ENCODE peak calls at places on chromosomes 16 and 17, in eight cellular contexts. Z, R, N, G, V, H, W and F are unnamed samples.

GRCh38 chr16:8849411-8850011 is 19.3 kb downstream of the CARHSP1 start:
- DNase-seq in Z (no peak), R (no peak), N (peak), G (no peak), V (no peak), H (no peak), W (no peak), F (no peak)

GRCh38 chr17:79800325-79801155 is 3.7 kb upstream of the CBX8 start:
- DNase-seq in Z (no peak), R (peak), N (no peak), G (no peak), V (no peak), H (no peak), W (peak), F (no peak)

GRCh38 chr16:88921603-88921995 is 55.1 kb upstream of the PABPN1L start:
- DNase-seq in Z (no peak), R (no peak), N (no peak), G (no peak), V (no peak), H (no peak), W (peak), F (no peak)

GRCh38 chr16:78065344-78065743 is 34.1 kb upstream of the WWOX start:
- DNase-seq in Z (no peak), R (no peak), N (no peak), G (no peak), V (no peak), H (no peak), W (no peak), F (no peak)

GRCh38 chr16:5918553-5919127 is 821.0 kb upstream of the EEF2KMT start:
- DNase-seq in Z (no peak), R (peak), N (no peak), G (no peak), V (no peak), H (no peak), W (peak), F (no peak)

GRCh38 chr17:5821813-5822212 is 237.5 kb upstream of the NLRP1 start:
- DNase-seq in Z (no peak), R (no peak), N (peak), G (no peak), V (no peak), H (no peak), W (no peak), F (no peak)

GRCh38 chr16:85485379-85485778 is 127.7 kb upstream of the GSE1 start:
- DNase-seq in Z (no peak), R (no peak), N (no peak), G (no peak), V (no peak), H (no peak), W (no peak), F (no peak)

GRCh38 chr16:77723108-77723514 is 797 bp downstream of the NUDT7 start:
- DNase-seq in Z (no peak), R (no peak), N (peak), G (no peak), V (no peak), H (no peak), W (no peak), F (no peak)

GRCh38 chr17:42183741-42184711 is 1.2 kb downstream of the HCRT start:
- DNase-seq in Z (peak), R (peak), N (peak), G (no peak), V (peak), H (peak), W (peak), F (peak)

GRCh38 chr17:5500247-5500803 is 14.0 kb downstream of the MIS12 start:
- DNase-seq in Z (no peak), R (no peak), N (no peak), G (no peak), V (no peak), H (no peak), W (no peak), F (no peak)

GRCh38 chr17:80137131-80137530 is 9.8 kb downstream of the EIF4A3 start:
- DNase-seq in Z (no peak), R (no peak), N (no peak), G (no peak), V (no peak), H (no peak), W (no peak), F (no peak)

GRCh38 chr17:36550491-36551417 is 6.0 kb downstream of the GGNBP2 start:
- DNase-seq in Z (no peak), R (peak), N (no peak), G (no peak), V (no peak), H (no peak), W (no peak), F (no peak)

GRCh38 chr17:36979585-36979941 is 30.8 kb downstream of the AATF start:
- DNase-seq in Z (no peak), R (no peak), N (no peak), G (no peak), V (no peak), H (no peak), W (peak), F (no peak)

GRCh38 chr17:21014498-21014897 is 28.3 kb downstream of the USP22 start:
- DNase-seq in Z (no peak), R (no peak), N (no peak), G (no peak), V (no peak), H (no peak), W (no peak), F (no peak)
- H3K27ac ChIP-seq in Z (no peak), R (no peak), N (no peak), G (no peak), V (no peak), H (no peak), W (no peak), F (no peak)

DNA sequence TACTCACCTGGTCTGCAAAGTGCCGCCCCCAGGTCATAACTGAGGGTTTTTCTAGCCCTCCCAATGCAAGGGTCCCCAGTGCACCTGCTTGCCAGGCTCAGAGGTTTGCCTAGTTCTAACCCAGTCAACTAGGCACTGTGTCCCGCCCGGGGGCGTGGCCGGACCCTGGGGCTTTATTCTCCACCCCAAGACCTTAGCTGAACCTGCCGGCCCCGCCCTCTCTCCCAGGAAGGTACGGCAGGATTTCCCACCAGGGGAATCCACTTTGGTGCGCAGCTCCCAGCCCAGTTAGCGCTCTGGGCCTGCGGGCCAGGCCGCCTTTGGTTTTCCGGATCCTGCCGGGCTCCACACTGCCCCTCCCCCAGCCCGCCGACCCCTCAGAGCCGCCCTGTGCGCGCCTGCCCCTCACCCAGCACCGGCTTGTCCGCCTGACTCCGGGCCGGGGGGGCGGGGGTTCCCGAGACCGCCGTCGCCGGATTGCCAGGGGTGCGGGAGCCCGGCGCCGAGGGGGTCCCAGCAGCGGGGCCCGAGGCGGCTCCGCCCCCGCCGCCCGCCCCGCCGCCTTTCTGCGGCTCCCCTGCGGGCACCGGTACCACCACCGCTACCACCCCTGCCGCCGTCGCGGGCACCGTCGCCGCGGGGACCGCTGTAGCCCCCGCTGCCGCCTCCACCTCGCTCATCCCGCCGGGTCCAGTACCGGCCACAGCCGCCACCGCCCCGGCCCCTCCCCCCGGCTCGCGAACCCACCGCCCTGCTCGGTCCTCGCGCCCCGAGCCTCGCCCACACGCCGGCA is 422 bp downstream of the YBX2 start:
- DNase-seq in Z (no peak), R (peak), N (peak), G (no peak), V (no peak), H (peak), W (no peak), F (no peak)
- H3K27ac ChIP-seq in Z (no peak), R (peak), N (no peak), G (no peak), V (peak), H (no peak), W (no peak), F (no peak)

DNA sequence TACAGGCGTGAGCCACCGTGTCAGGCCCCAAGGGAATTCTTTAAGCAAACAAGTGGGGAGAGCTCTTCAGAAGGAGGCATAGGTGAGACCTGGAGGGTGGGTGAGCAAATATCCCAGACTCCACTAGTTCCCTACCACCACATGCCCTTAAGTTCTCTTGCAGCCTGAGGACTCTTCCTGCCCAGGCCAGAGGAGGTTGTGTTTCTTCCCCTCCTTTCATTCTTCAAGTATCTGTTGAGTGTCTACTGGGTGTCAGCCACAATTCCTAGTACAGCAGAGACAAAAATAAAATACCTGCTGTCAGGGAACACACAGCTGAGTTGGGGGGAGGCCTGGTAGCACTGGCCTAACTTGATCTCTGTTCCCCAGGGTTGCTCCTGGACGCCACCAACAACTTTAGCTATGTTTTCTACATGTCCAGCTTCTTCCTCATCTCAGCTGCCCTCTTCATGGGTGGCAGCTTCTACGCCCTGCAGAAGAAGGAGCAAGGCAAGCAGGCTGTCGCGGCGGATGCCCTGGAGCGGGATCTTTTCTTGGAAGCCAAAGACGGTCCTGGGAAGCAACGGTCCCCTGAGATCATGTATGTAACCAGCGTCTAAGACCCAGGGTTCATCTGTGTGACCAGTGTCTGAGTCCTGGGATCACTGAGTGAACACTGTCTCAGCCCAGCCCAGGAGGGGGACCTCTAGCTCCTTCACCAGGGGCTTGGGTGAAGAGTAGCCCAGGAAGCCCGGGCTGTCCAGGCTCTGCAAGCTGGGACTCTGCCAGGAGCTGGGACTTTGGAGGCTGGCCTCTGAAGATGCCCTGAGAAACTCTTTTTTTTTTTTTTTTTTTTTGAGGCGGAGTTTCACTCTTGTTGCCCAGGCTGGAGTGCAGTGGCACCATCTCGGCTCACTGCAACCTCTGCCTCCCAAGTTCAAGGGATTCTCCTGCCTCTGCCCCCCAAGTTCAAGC is 5.9 kb upstream of the ARMC7 start:
- DNase-seq in Z (no peak), R (no peak), N (no peak), G (no peak), V (no peak), H (no peak), W (no peak), F (no peak)
- H3K27ac ChIP-seq in Z (no peak), R (no peak), N (no peak), G (no peak), V (peak), H (no peak), W (no peak), F (no peak)

GRCh38 chr16:11354733-11355574 is 9.7 kb downstream of the RMI2 start:
- DNase-seq in Z (peak), R (peak), N (no peak), G (no peak), V (no peak), H (peak), W (peak), F (no peak)
- H3K27ac ChIP-seq in Z (peak), R (no peak), N (no peak), G (no peak), V (no peak), H (peak), W (peak), F (no peak)

GRCh38 chr16:81669473-81670350 is 109.4 kb upstream of the PLCG2 start:
- DNase-seq in Z (no peak), R (no peak), N (no peak), G (no peak), V (no peak), H (no peak), W (no peak), F (no peak)
- H3K27ac ChIP-seq in Z (no peak), R (no peak), N (no peak), G (no peak), V (no peak), H (no peak), W (no peak), F (no peak)

GRCh38 chr17:7314719-7315569 is at the start of gene GPS2:
- DNase-seq in Z (peak), R (peak), N (peak), G (peak), V (peak), H (peak), W (peak), F (peak)

GRCh38 chr17:7315570-7316243 is 547 bp upstream of the GPS2 start:
- DNase-seq in Z (no peak), R (no peak), N (no peak), G (no peak), V (no peak), H (no peak), W (no peak), F (peak)

GRCh38 chr17:7313028-7313889 is 1.9 kb downstream of the GPS2 start:
- DNase-seq in Z (no peak), R (no peak), N (no peak), G (no peak), V (no peak), H (peak), W (no peak), F (no peak)

GRCh38 chr17:7312432-7313027 is 2.6 kb downstream of the GPS2 start:
- DNase-seq in Z (no peak), R (no peak), N (no peak), G (no peak), V (no peak), H (peak), W (no peak), F (no peak)

GRCh38 chr17:7313890-7314718 is 1.1 kb downstream of the GPS2 start:
- DNase-seq in Z (no peak), R (no peak), N (no peak), G (no peak), V (no peak), H (no peak), W (no peak), F (no peak)
- H3K27ac ChIP-seq in Z (peak), R (no peak), N (peak), G (peak), V (peak), H (peak), W (no peak), F (no peak)

GRCh38 chr17:76998839-76999238 is 130.6 kb downstream of the MGAT5B start:
- DNase-seq in Z (no peak), R (no peak), N (no peak), G (no peak), V (no peak), H (no peak), W (no peak), F (no peak)

GRCh38 chr17:77001487-77001886 is 133.3 kb downstream of the MGAT5B start:
- DNase-seq in Z (no peak), R (no peak), N (no peak), G (no peak), V (no peak), H (no peak), W (no peak), F (no peak)

GRCh38 chr17:77002103-77003045 is 134.2 kb downstream of the MGAT5B start:
- DNase-seq in Z (no peak), R (no peak), N (no peak), G (no peak), V (no peak), H (no peak), W (peak), F (no peak)

GRCh38 chr17:76997981-76998531 is 129.9 kb downstream of the MGAT5B start:
- DNase-seq in Z (peak), R (peak), N (no peak), G (no peak), V (no peak), H (no peak), W (peak), F (no peak)

DNA sequence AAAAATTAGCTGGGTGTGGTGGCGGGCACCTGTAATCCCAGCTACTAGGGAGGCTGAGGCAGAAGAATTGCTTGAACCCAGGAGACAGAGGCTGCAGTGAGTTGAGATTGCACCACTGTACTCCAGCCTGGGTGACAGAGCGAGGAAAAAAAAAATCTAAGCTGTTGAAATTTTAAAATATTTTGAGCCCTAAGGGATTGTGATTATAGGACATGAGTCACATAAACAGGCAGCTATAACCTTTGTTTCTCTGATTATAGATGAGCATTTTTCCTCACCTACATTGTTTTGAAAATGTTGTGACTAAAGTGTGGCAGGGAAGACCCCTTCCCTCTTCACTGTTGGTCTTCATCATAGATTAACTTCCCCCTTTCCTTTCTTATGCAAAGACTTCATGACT is 135.5 kb downstream of the MGAT5B start:
- DNase-seq in Z (no peak), R (no peak), N (no peak), G (no peak), V (no peak), H (no peak), W (no peak), F (no peak)
- H3K27ac ChIP-seq in Z (no peak), R (no peak), N (no peak), G (no peak), V (no peak), H (no peak), W (no peak), F (no peak)

DNA sequence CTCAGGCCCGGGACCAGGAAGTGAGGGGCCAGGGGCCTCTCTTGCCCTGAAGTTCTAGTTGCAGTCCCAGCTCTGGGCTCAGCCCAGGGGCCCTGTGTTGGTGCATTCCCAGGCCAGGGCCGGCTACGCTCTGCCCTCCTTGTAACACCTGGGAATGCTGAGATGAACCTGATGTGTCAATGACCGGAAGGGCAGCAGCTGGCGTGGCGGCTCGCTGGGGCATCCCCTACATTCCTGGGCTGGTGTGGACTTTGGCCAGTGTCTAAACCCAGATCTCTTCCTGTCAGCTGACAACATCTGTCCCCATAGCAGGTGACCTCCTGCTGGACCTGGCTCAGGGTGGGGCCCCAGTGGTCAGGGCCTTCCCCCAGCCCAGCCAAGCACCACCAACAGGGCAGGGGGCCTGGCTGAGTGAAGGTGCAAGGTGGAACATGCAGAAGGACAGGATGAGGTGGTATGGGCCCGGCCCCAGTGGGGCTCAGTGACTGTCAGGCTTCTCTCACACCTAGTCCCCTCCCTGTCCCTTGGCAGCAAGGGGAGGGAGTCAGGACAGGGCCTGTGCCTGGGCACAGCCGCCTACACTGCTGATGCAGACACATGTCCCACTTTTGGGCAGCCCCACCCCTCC is 15.9 kb downstream of the FAM83G start:
- DNase-seq in Z (no peak), R (peak), N (no peak), G (no peak), V (no peak), H (no peak), W (no peak), F (no peak)
- H3K27ac ChIP-seq in Z (no peak), R (peak), N (no peak), G (no peak), V (no peak), H (no peak), W (no peak), F (no peak)

GRCh38 chr17:47212458-47212857 is 3.3 kb downstream of the MYL4 start:
- DNase-seq in Z (no peak), R (no peak), N (no peak), G (no peak), V (no peak), H (no peak), W (no peak), F (no peak)
- H3K27ac ChIP-seq in Z (no peak), R (no peak), N (no peak), G (no peak), V (no peak), H (no peak), W (no peak), F (no peak)